ENCODE peak calls at places on chromosomes 5 and 9, in eight cellular contexts. E, F, R, A, T, B, P and U are unnamed samples.

GRCh38 chr5:176653401-176653800 is 6.1 kb downstream of the TSPAN17 start:
- DNase-seq in E (no peak), F (no peak), R (no peak), A (no peak), T (no peak), B (peak), P (peak), U (no peak)

GRCh38 chr5:6592611-6593010 is 40.2 kb downstream of the NSUN2 start:
- DNase-seq in E (no peak), F (no peak), R (no peak), A (no peak), T (no peak), B (no peak), P (peak), U (no peak)

GRCh38 chr9:93264338-93265125 is 80.6 kb downstream of the WNK2 start:
- DNase-seq in E (no peak), F (peak), R (peak), A (peak), T (no peak), B (no peak), P (no peak), U (no peak)

GRCh38 chr9:129021091-129021490 is 7.0 kb downstream of the SH3GLB2 start:
- DNase-seq in E (no peak), F (no peak), R (no peak), A (peak), T (no peak), B (no peak), P (no peak), U (no peak)

GRCh38 chr9:12162101-12162500 is 531.1 kb upstream of the TYRP1 start:
- DNase-seq in E (no peak), F (no peak), R (no peak), A (no peak), T (no peak), B (no peak), P (no peak), U (no peak)

GRCh38 chr5:50623666-50624065 is 42.8 kb upstream of the PARP8 start:
- DNase-seq in E (no peak), F (no peak), R (no peak), A (no peak), T (no peak), B (no peak), P (no peak), U (no peak)

GRCh38 chr9:81264516-81264915 is 424.8 kb downstream of the TLE1 start:
- DNase-seq in E (no peak), F (no peak), R (no peak), A (no peak), T (no peak), B (no peak), P (peak), U (no peak)

GRCh38 chr9:92140754-92141143 is 25.5 kb upstream of the SPTLC1 start:
- DNase-seq in E (no peak), F (peak), R (peak), A (no peak), T (no peak), B (no peak), P (no peak), U (no peak)

GRCh38 chr9:124779368-124780059 is 2.6 kb downstream of the OLFML2A start:
- DNase-seq in E (no peak), F (peak), R (peak), A (no peak), T (no peak), B (no peak), P (peak), U (peak)

GRCh38 chr5:141121563-141121962 is at the start of gene PCDHB4:
- DNase-seq in E (no peak), F (no peak), R (no peak), A (no peak), T (peak), B (peak), P (no peak), U (no peak)

GRCh38 chr5:6540111-6540830 is 91.6 kb downstream of the UBE2QL1 start:
- DNase-seq in E (no peak), F (no peak), R (no peak), A (no peak), T (no peak), B (no peak), P (peak), U (no peak)

GRCh38 chr5:92963801-92964200 is 617.2 kb downstream of the NR2F1-AS1 start:
- DNase-seq in E (no peak), F (no peak), R (no peak), A (no peak), T (no peak), B (no peak), P (no peak), U (no peak)

GRCh38 chr5:119452373-119453044 is at the start of gene HSD17B4:
- DNase-seq in E (peak), F (peak), R (peak), A (peak), T (peak), B (peak), P (peak), U (peak)

GRCh38 chr5:181069767-181070491 is 29.9 kb downstream of the BTNL9 start:
- DNase-seq in E (no peak), F (no peak), R (no peak), A (no peak), T (no peak), B (peak), P (no peak), U (peak)

GRCh38 chr5:139961435-139962157 is 81.5 kb downstream of the NRG2 start:
- DNase-seq in E (no peak), F (no peak), R (no peak), A (peak), T (no peak), B (no peak), P (no peak), U (peak)

GRCh38 chr9:13810510-13810909 is 503.4 kb downstream of the NFIB start:
- DNase-seq in E (no peak), F (peak), R (no peak), A (no peak), T (no peak), B (no peak), P (no peak), U (no peak)

GRCh38 chr5:59790399-59791130 is 103.0 kb downstream of the PDE4D start:
- DNase-seq in E (no peak), F (no peak), R (peak), A (no peak), T (no peak), B (no peak), P (no peak), U (no peak)
- H3K4me3 ChIP-seq in E (no peak), F (no peak), R (no peak), A (no peak), T (no peak), B (no peak), P (no peak), U (no peak)

GRCh38 chr5:170221319-170221718 is 11.5 kb upstream of the C5orf58 start:
- DNase-seq in E (no peak), F (peak), R (no peak), A (no peak), T (no peak), B (no peak), P (peak), U (no peak)
- TF ChIP-seq CTCF in E (peak), F (peak), R (no peak), A (no peak), T (no peak), B (peak), P (no peak), U (no peak)

DNA sequence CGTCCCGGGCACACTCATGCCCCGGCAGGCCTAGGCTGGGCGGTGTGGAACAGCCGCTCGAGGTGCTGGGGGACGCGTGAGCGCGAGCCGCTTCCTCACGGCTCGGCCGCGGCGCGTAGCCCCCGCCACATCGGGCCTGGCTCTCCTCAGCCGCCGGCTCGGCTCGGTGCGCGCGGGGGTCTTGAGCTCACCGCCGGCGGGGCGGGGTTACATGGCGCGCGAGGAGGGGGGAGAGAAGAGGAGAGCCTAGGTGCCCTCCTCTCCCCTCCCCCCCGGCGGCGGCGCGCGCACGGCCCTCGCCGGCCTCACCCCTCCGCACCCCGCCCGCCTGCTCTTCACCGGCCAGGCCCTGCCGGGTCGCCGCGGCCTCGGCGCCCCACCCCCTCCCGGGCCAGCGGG is 7.7 kb downstream of the RANBP6 start:
- DNase-seq in E (peak), F (peak), R (peak), A (peak), T (peak), B (peak), P (peak), U (peak)
- TF ChIP-seq POLR2A in E (no peak), F (no peak), R (no peak), A (no peak), T (no peak), B (no peak), P (no peak), U (no peak)

GRCh38 chr5:179241764-179242370 is 103.4 kb downstream of the ADAMTS2 start:
- DNase-seq in E (no peak), F (no peak), R (peak), A (peak), T (no peak), B (no peak), P (no peak), U (no peak)

GRCh38 chr5:179240561-179240960 is 104.7 kb downstream of the ADAMTS2 start:
- DNase-seq in E (no peak), F (no peak), R (peak), A (peak), T (no peak), B (no peak), P (no peak), U (peak)

GRCh38 chr5:179242676-179243075 is 102.6 kb downstream of the ADAMTS2 start:
- DNase-seq in E (no peak), F (no peak), R (peak), A (peak), T (no peak), B (no peak), P (no peak), U (no peak)

GRCh38 chr5:179239256-179240135 is 105.8 kb downstream of the ADAMTS2 start:
- DNase-seq in E (no peak), F (no peak), R (peak), A (peak), T (no peak), B (no peak), P (no peak), U (no peak)

DNA sequence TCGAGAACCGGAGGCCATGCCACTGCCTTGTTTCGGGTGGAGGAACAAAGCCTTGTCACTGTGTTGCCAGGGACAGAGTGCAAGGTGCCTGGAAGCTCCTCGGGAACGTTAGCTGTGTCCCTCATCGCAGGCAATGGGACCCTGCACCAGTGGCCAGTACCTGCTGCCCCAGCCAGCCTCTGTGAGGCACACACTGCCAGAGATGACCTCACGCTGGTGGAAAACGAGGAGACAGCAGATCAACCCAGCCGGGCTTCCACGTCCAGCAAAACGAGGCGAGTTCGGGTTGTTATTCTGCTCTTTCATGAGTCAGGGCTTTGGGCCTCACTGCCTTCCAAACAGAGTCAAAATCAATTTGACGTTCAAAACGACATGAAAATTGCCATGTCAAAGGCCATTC is 104.1 kb downstream of the ADAMTS2 start:
- DNase-seq in E (no peak), F (no peak), R (peak), A (peak), T (no peak), B (no peak), P (no peak), U (peak)
- H3K4me3 ChIP-seq in E (no peak), F (no peak), R (no peak), A (no peak), T (no peak), B (no peak), P (no peak), U (no peak)

GRCh38 chr5:43304520-43304919 is 8.7 kb downstream of the HMGCS1 start:
- DNase-seq in E (no peak), F (no peak), R (no peak), A (no peak), T (no peak), B (no peak), P (no peak), U (no peak)
- TF ChIP-seq CTCF in E (no peak), F (no peak), R (no peak), A (no peak), T (no peak), B (no peak), P (no peak), U (no peak)

GRCh38 chr9:131679261-131680020 is 60.4 kb downstream of the RAPGEF1 start:
- DNase-seq in E (no peak), F (no peak), R (no peak), A (peak), T (no peak), B (no peak), P (no peak), U (no peak)
- TF ChIP-seq POLR2A in E (no peak), F (no peak), R (no peak), A (no peak), T (no peak), B (no peak), P (no peak), U (no peak)

GRCh38 chr9:110351009-110351467 is 13.4 kb upstream of the TXNDC8 start:
- DNase-seq in E (no peak), F (no peak), R (no peak), A (no peak), T (no peak), B (peak), P (peak), U (peak)
- H3K4me3 ChIP-seq in E (no peak), F (no peak), R (no peak), A (no peak), T (no peak), B (no peak), P (no peak), U (no peak)

DNA sequence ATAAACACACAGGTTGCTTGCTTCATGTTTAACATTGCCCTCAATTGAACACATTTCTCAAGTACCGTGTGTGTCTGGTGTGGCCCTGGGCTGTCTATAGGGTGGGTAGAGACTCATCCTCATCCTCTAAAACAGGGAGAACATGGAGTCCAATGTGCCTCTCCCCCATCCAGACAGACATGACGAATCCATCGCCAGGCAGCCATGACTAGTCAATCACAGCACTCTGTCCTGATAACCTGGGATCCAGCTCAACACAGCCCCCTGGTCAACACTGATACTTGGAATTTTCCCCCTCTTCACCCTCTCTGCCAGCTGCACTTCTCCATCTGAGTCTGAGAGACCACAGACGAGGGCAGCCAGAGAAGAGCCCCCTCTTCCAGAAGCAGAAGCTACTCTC is 10.7 kb upstream of the NTNG2 start:
- DNase-seq in E (no peak), F (no peak), R (no peak), A (no peak), T (no peak), B (no peak), P (no peak), U (no peak)
- TF ChIP-seq CTCF in E (no peak), F (no peak), R (no peak), A (no peak), T (no peak), B (no peak), P (no peak), U (no peak)